ENCODE peak calls at places on chromosome 14, in seven cellular contexts. One of them, this sample, is unnamed.

GRCh38 chr14:87508333-87508732 is 484.6 kb downstream of the GALC start:
- DNase-seq in IMR-90: no peak
- DNase-seq in AG09309: no peak
- DNase-seq in MCF 10A: peak; percentile 31
- DNase-seq in psoas muscle: no peak
- DNase-seq in heart left ventricle: no peak
- DNase-seq in mucosa of descending colon: no peak
- DNase-seq in this sample: no peak

GRCh38 chr14:29925736-29926135 is 1.9 kb downstream of the PRKD1 start:
- DNase-seq in IMR-90: peak; percentile 49
- DNase-seq in AG09309: no peak
- DNase-seq in MCF 10A: no peak
- DNase-seq in psoas muscle: no peak
- DNase-seq in heart left ventricle: no peak
- DNase-seq in mucosa of descending colon: no peak
- DNase-seq in this sample: peak; percentile 46

GRCh38 chr14:96502621-96503251 is 554 bp downstream of the PAPOLA start:
- DNase-seq in IMR-90: peak; percentile 13
- DNase-seq in AG09309: no peak
- DNase-seq in MCF 10A: peak; percentile 43
- DNase-seq in psoas muscle: peak; percentile 79
- DNase-seq in heart left ventricle: peak; percentile 66
- DNase-seq in mucosa of descending colon: peak; percentile 62
- DNase-seq in this sample: peak; percentile 33

GRCh38 chr14:73427516-73428264 is 30.7 kb downstream of the NUMB start:
- DNase-seq in IMR-90: peak; percentile 63
- DNase-seq in AG09309: no peak
- DNase-seq in MCF 10A: no peak
- DNase-seq in psoas muscle: no peak
- DNase-seq in heart left ventricle: no peak
- DNase-seq in mucosa of descending colon: no peak
- DNase-seq in this sample: peak; percentile 33

GRCh38 chr14:65940056-65940735 is 527.7 kb downstream of the FUT8 start:
- DNase-seq in IMR-90: no peak
- DNase-seq in AG09309: no peak
- DNase-seq in MCF 10A: peak; percentile 49
- DNase-seq in psoas muscle: no peak
- DNase-seq in heart left ventricle: no peak
- DNase-seq in mucosa of descending colon: no peak
- DNase-seq in this sample: peak; percentile 11

GRCh38 chr14:96102071-96102856 is 63.1 kb downstream of the C14orf132 start:
- DNase-seq in IMR-90: peak; percentile 59
- DNase-seq in AG09309: peak; percentile 44
- DNase-seq in MCF 10A: no peak
- DNase-seq in psoas muscle: no peak
- DNase-seq in heart left ventricle: no peak
- DNase-seq in mucosa of descending colon: no peak
- DNase-seq in this sample: no peak

GRCh38 chr14:104372390-104373054 is 207.0 kb upstream of the C14orf180 start:
- DNase-seq in IMR-90: no peak
- DNase-seq in AG09309: no peak
- DNase-seq in MCF 10A: no peak
- DNase-seq in psoas muscle: peak; percentile 44
- DNase-seq in heart left ventricle: peak; percentile 18
- DNase-seq in mucosa of descending colon: no peak
- DNase-seq in this sample: no peak

GRCh38 chr14:25406818-25407217 is 356.9 kb upstream of the STXBP6 start:
- DNase-seq in IMR-90: peak; percentile 8
- DNase-seq in AG09309: peak; percentile 0
- DNase-seq in MCF 10A: no peak
- DNase-seq in psoas muscle: no peak
- DNase-seq in heart left ventricle: no peak
- DNase-seq in mucosa of descending colon: peak; percentile 81
- DNase-seq in this sample: peak; percentile 11

GRCh38 chr14:73472182-73473114 is 14.1 kb upstream of the NUMB start:
- DNase-seq in IMR-90: peak; percentile 82
- DNase-seq in AG09309: no peak
- DNase-seq in MCF 10A: peak; percentile 67
- DNase-seq in psoas muscle: no peak
- DNase-seq in heart left ventricle: no peak
- DNase-seq in mucosa of descending colon: no peak
- DNase-seq in this sample: peak; percentile 87

GRCh38 chr14:103084021-103084919 is at the start of gene LBHD2:
- DNase-seq in IMR-90: peak; percentile 17
- DNase-seq in AG09309: no peak
- DNase-seq in MCF 10A: no peak
- DNase-seq in psoas muscle: peak; percentile 39
- DNase-seq in heart left ventricle: no peak
- DNase-seq in mucosa of descending colon: no peak
- DNase-seq in this sample: no peak

GRCh38 chr14:53110103-53110502 is 43.0 kb downstream of the DDHD1 start:
- DNase-seq in IMR-90: no peak
- DNase-seq in AG09309: no peak
- DNase-seq in MCF 10A: no peak
- DNase-seq in psoas muscle: no peak
- DNase-seq in heart left ventricle: no peak
- DNase-seq in mucosa of descending colon: no peak
- DNase-seq in this sample: no peak

GRCh38 chr14:96980835-96981234 is 183.7 kb downstream of the VRK1 start:
- DNase-seq in IMR-90: no peak
- DNase-seq in AG09309: no peak
- DNase-seq in MCF 10A: no peak
- DNase-seq in psoas muscle: no peak
- DNase-seq in heart left ventricle: no peak
- DNase-seq in mucosa of descending colon: no peak
- DNase-seq in this sample: no peak

GRCh38 chr14:50530794-50531193 is 1.6 kb downstream of the MAP4K5 start:
- DNase-seq in IMR-90: no peak
- DNase-seq in AG09309: no peak
- DNase-seq in MCF 10A: no peak
- DNase-seq in psoas muscle: no peak
- DNase-seq in heart left ventricle: no peak
- DNase-seq in mucosa of descending colon: no peak
- DNase-seq in this sample: peak; percentile 28

GRCh38 chr14:41167040-41167439 is 439.6 kb upstream of the LRFN5 start:
- DNase-seq in IMR-90: no peak
- DNase-seq in AG09309: no peak
- DNase-seq in MCF 10A: no peak
- DNase-seq in psoas muscle: no peak
- DNase-seq in heart left ventricle: no peak
- DNase-seq in mucosa of descending colon: no peak
- DNase-seq in this sample: no peak

GRCh38 chr14:84152452-84152851 is 1377.5 kb upstream of the FLRT2 start:
- DNase-seq in IMR-90: no peak
- DNase-seq in AG09309: no peak
- DNase-seq in MCF 10A: no peak
- DNase-seq in psoas muscle: no peak
- DNase-seq in heart left ventricle: no peak
- DNase-seq in mucosa of descending colon: no peak
- DNase-seq in this sample: no peak

DNA sequence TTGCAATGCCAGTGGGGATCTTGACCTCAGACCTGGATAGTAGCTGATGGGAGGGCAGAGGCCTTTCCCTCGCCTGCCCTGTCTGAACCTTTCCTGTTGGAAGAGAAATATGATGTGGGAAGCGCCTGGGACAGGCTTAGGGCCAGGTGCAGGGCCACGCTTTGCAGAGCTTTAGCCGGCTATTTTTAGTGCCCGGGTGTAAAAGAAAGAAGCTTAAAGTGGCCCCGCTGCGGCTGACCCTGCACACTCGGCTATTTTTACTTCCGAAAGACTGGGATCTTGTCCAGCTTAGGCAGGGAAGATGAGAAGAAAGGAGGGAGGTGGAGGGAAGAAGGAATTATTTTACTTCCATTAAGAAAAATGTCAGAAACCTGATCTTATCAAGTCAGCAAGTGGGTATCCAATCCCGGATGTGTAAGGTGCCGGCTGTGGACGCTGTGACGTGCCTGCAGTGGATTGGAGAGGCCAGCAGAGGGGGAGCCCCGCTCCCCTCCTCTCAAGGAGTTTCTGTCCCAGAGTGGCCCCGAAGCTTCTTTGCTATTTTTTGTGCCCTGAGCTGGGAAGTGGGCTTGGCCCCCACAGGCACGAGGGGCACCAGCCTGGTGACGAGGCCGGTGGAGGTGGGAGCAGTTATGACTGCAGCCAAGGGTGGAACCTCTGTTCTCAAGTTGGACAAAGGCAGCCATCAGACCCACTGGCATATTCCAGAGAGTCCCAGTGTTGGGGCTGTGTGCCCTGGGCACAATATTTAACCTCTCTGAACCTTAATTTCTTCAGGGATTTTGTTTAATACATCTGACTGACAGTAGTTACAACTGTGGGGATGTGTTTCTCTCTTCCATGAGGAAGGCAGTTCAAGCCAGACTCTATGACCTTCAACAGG is 97.7 kb downstream of the ESRRB start:
- DNase-seq in IMR-90: peak; percentile 6
- DNase-seq in AG09309: no peak
- DNase-seq in MCF 10A: no peak
- DNase-seq in psoas muscle: peak; percentile 73
- DNase-seq in heart left ventricle: peak; percentile 47
- DNase-seq in mucosa of descending colon: no peak
- DNase-seq in this sample: peak; percentile 11
- TF ChIP-seq CTCF in IMR-90: no peak
- TF ChIP-seq CTCF in AG09309: peak; percentile 6
- TF ChIP-seq CTCF in MCF 10A: no peak
- TF ChIP-seq CTCF in psoas muscle: peak; percentile 8
- TF ChIP-seq CTCF in heart left ventricle: peak; percentile 31
- TF ChIP-seq CTCF in mucosa of descending colon: no peak
- TF ChIP-seq CTCF in this sample: no peak

GRCh38 chr14:75002392-75003249 is at the start of gene EIF2B2:
- DNase-seq in IMR-90: peak; percentile 94
- DNase-seq in AG09309: peak; percentile 72
- DNase-seq in MCF 10A: peak; percentile 97
- DNase-seq in psoas muscle: peak; percentile 99
- DNase-seq in heart left ventricle: peak; percentile 99
- DNase-seq in mucosa of descending colon: peak; percentile 99
- DNase-seq in this sample: peak; percentile 97
- TF ChIP-seq CTCF in IMR-90: peak; percentile 24
- TF ChIP-seq CTCF in AG09309: peak; percentile 8
- TF ChIP-seq CTCF in MCF 10A: no peak
- TF ChIP-seq CTCF in psoas muscle: peak; percentile 20
- TF ChIP-seq CTCF in heart left ventricle: no peak
- TF ChIP-seq CTCF in mucosa of descending colon: no peak
- TF ChIP-seq CTCF in this sample: no peak

GRCh38 chr14:39265741-39266588 is 32.2 kb downstream of the MIA2 start:
- DNase-seq in IMR-90: peak; percentile 26
- DNase-seq in AG09309: no peak
- DNase-seq in MCF 10A: peak; percentile 80
- DNase-seq in psoas muscle: peak; percentile 87
- DNase-seq in heart left ventricle: peak; percentile 74
- DNase-seq in mucosa of descending colon: no peak
- DNase-seq in this sample: peak; percentile 68

GRCh38 chr14:39267592-39268112 is 33.9 kb downstream of the MIA2 start:
- DNase-seq in IMR-90: no peak
- DNase-seq in AG09309: no peak
- DNase-seq in MCF 10A: peak; percentile 52
- DNase-seq in psoas muscle: no peak
- DNase-seq in heart left ventricle: no peak
- DNase-seq in mucosa of descending colon: no peak
- DNase-seq in this sample: no peak

GRCh38 chr14:39265032-39265431 is 31.3 kb downstream of the MIA2 start:
- DNase-seq in IMR-90: peak; percentile 32
- DNase-seq in AG09309: no peak
- DNase-seq in MCF 10A: peak; percentile 82
- DNase-seq in psoas muscle: no peak
- DNase-seq in heart left ventricle: no peak
- DNase-seq in mucosa of descending colon: peak; percentile 31
- DNase-seq in this sample: peak; percentile 67

GRCh38 chr14:39266871-39267591 is 33.3 kb downstream of the MIA2 start:
- DNase-seq in IMR-90: peak; percentile 81
- DNase-seq in AG09309: no peak
- DNase-seq in MCF 10A: peak; percentile 89
- DNase-seq in psoas muscle: peak; percentile 90
- DNase-seq in heart left ventricle: peak; percentile 89
- DNase-seq in mucosa of descending colon: peak; percentile 89
- DNase-seq in this sample: peak; percentile 86

DNA sequence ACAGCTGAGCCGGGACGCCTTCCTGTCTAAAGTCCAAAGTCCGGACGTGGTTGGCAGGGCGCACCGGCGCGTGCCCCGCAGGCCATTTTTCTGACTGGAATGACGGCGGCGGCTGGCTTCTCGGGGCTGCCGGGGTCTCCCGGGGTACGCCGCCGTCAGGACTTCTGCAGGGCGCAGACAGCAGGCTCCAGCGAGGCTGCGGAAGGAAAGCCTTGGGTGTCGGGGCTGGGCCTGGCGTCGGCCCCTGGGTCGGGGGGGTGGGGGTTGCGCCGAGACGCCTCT is 32.8 kb downstream of the MIA2 start:
- DNase-seq in IMR-90: peak; percentile 34
- DNase-seq in AG09309: no peak
- DNase-seq in MCF 10A: no peak
- DNase-seq in psoas muscle: peak; percentile 85
- DNase-seq in heart left ventricle: peak; percentile 65
- DNase-seq in mucosa of descending colon: peak; percentile 91
- DNase-seq in this sample: no peak
- TF ChIP-seq CTCF in IMR-90: no peak
- TF ChIP-seq CTCF in AG09309: no peak
- TF ChIP-seq CTCF in MCF 10A: no peak
- TF ChIP-seq CTCF in psoas muscle: no peak
- TF ChIP-seq CTCF in heart left ventricle: no peak
- TF ChIP-seq CTCF in mucosa of descending colon: no peak
- TF ChIP-seq CTCF in this sample: no peak

DNA sequence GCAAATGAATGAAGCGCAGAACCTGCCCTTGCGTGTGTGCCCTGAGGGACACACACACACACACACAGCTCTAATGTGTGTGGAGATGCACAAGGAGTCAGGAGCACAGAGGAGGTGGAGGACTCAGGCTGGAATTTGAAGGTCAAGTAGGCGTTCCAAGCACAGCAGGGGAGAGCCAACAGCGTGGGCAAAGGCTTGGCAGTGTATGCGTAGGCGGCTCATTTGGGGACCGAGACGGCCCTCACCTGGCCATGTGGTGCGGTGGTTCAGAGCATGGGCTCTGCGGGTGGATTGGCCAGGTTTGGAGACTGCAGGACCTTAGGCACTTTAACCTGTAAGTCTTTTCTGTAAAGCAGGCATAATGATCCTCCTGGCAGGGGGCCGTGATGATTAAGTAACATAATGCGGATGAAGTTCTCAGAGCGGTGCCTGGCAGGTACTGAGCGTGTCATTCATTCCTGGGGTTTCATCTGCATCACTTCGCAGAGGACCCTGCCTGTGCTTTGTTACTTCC is 69.5 kb upstream of the SLC24A4 start:
- DNase-seq in IMR-90: no peak
- DNase-seq in AG09309: no peak
- DNase-seq in MCF 10A: peak; percentile 21
- DNase-seq in psoas muscle: no peak
- DNase-seq in heart left ventricle: no peak
- DNase-seq in mucosa of descending colon: no peak
- DNase-seq in this sample: no peak
- TF ChIP-seq CTCF in IMR-90: no peak
- TF ChIP-seq CTCF in AG09309: no peak
- TF ChIP-seq CTCF in MCF 10A: no peak
- TF ChIP-seq CTCF in psoas muscle: no peak
- TF ChIP-seq CTCF in heart left ventricle: no peak
- TF ChIP-seq CTCF in mucosa of descending colon: no peak
- TF ChIP-seq CTCF in this sample: no peak

This sample was measured in cardiac fibroblast.